ENCODE peak calls at places on chromosomes 5 and 9, in six cellular contexts. D is right lobe of liver; G is stimulated activated CD4-positive, alpha-beta T cell treated with anti-CD3 and anti-CD28 coated beads, TNF-alpha, amount 100 ng/mL, for 48 hours; H is ureter; J is neural progenitor cell; Z is tibial artery. Y is an unnamed sample.

GRCh38 chr9:136605966-136606365 is 56.8 kb upstream of the EGFL7 start:
- DNase-seq in H (no peak), J (no peak), D (no peak), G (no peak), Z (no peak), Y (no peak)

GRCh38 chr5:26582350-26583040 is 455.9 kb downstream of the CDH9 start:
- DNase-seq in J (no peak), D (no peak), H (no peak), Z (no peak), G (no peak), Y (no peak)

GRCh38 chr9:4666042-4666699 is at the start of gene SPATA6L:
- DNase-seq in G (peak), H (peak), J (peak), Z (peak), D (peak), Y (peak)

GRCh38 chr5:131406997-131407638 is 143.3 kb downstream of the CDC42SE2 start:
- DNase-seq in Z (no peak), G (no peak), D (peak), J (no peak), H (no peak), Y (no peak)

GRCh38 chr9:137029058-137029922 is 1.3 kb upstream of the ABCA2 start:
- DNase-seq in H (peak), D (peak), J (peak), Z (peak), G (peak), Y (peak)

GRCh38 chr9:130756460-130757152 is 63.0 kb downstream of the EXOSC2 start:
- DNase-seq in H (no peak), J (peak), G (no peak), D (no peak), Z (no peak), Y (no peak)

GRCh38 chr9:81113408-81114124 is 575.8 kb downstream of the TLE1 start:
- DNase-seq in H (no peak), G (no peak), Z (no peak), J (no peak), D (no peak), Y (no peak)

GRCh38 chr5:179314606-179315355 is 30.5 kb downstream of the ADAMTS2 start:
- DNase-seq in G (no peak), Z (no peak), J (no peak), D (peak), H (no peak), Y (no peak)

GRCh38 chr5:69268899-69269298 is 34.2 kb downstream of the CDK7 start:
- DNase-seq in G (no peak), Z (no peak), H (no peak), J (no peak), D (no peak), Y (no peak)

GRCh38 chr5:59489551-59489950 is 404.0 kb downstream of the PDE4D start:
- DNase-seq in J (no peak), G (no peak), Z (no peak), D (no peak), H (no peak), Y (no peak)

GRCh38 chr5:125310749-125311148 is 564.3 kb upstream of the ZNF608 start:
- DNase-seq in G (no peak), J (no peak), D (no peak), Z (no peak), H (no peak), Y (no peak)

GRCh38 chr5:6656680-6657079 is 23.4 kb downstream of the SRD5A1 start:
- DNase-seq in Z (no peak), G (no peak), J (no peak), H (no peak), D (no peak), Y (no peak)

GRCh38 chr9:106862115-106862945 is 636 bp upstream of the ZNF462 start:
- DNase-seq in J (peak), D (peak), Z (no peak), G (no peak), H (peak), Y (no peak)

GRCh38 chr5:13553896-13554295 is 390.6 kb downstream of the DNAH5 start:
- DNase-seq in Z (no peak), J (peak), G (no peak), H (no peak), D (peak), Y (peak)